ENCODE peak calls at places on chromosomes 5 and 9, in seven cellular contexts. F, S, D, Q, T, V and A are unnamed samples.

GRCh38 chr9:36849943-36850342 is 184.1 kb downstream of the PAX5 start:
- DNase-seq in D (no peak), F (no peak), Q (no peak), S (no peak), V (no peak), T (no peak), A (no peak)

GRCh38 chr5:147437161-147437596 is 72.7 kb downstream of the DPYSL3 start:
- DNase-seq in V (no peak), T (no peak), Q (no peak), D (no peak), F (no peak), S (no peak), A (no peak)

GRCh38 chr5:127892467-127893207 is 189.4 kb downstream of the CCDC192 start:
- DNase-seq in S (no peak), T (no peak), D (no peak), Q (no peak), F (no peak), V (no peak), A (no peak)

GRCh38 chr5:175700991-175701390 is 43.1 kb downstream of the HRH2 start:
- DNase-seq in Q (no peak), V (no peak), S (no peak), T (no peak), D (peak; percentile 15), F (no peak), A (no peak)

GRCh38 chr9:105502276-105502675 is 54.4 kb downstream of the FSD1L start:
- DNase-seq in T (no peak), V (no peak), Q (no peak), F (no peak), S (no peak), D (no peak), A (no peak)

GRCh38 chr9:121688681-121689080 is 37.2 kb downstream of the DAB2IP start:
- DNase-seq in Q (peak; percentile 8), F (no peak), V (no peak), D (peak; percentile 38), S (no peak), T (no peak), A (no peak)

GRCh38 chr5:109844695-109845094 is 155.0 kb downstream of the MAN2A1 start:
- DNase-seq in F (no peak), V (no peak), T (no peak), S (no peak), Q (no peak), D (no peak), A (no peak)

GRCh38 chr9:77764894-77765780 is 117.0 kb upstream of the GNA14 start:
- DNase-seq in Q (no peak), T (no peak), F (no peak), S (no peak), V (no peak), D (no peak), A (no peak)

GRCh38 chr9:18036364-18036896 is 437.5 kb upstream of the ADAMTSL1 start:
- DNase-seq in S (no peak), D (no peak), F (no peak), T (no peak), Q (no peak), V (no peak), A (no peak)

GRCh38 chr9:2765250-2765880 is 48.1 kb downstream of the KCNV2 start:
- DNase-seq in T (no peak), F (no peak), D (no peak), S (no peak), Q (no peak), V (no peak), A (no peak)

GRCh38 chr5:80591352-80591751 is 21.3 kb upstream of the ANKRD34B start:
- DNase-seq in D (no peak), F (no peak), V (no peak), S (no peak), T (no peak), Q (no peak), A (no peak)

GRCh38 chr9:89486681-89487080 is 11.2 kb downstream of the SEMA4D start:
- DNase-seq in D (no peak), V (no peak), F (no peak), Q (no peak), T (no peak), S (no peak), A (no peak)

GRCh38 chr5:98880151-98880550 is 48.7 kb downstream of the CHD1 start:
- DNase-seq in D (no peak), Q (no peak), S (no peak), V (no peak), T (no peak), F (no peak), A (no peak)

GRCh38 chr5:132485641-132486317 is 4.8 kb downstream of the IRF1 start:
- DNase-seq in F (peak; percentile 13), D (peak; percentile 37), S (no peak), T (no peak), Q (no peak), V (no peak), A (no peak)

GRCh38 chr5:15977851-15978250 is 201.7 kb downstream of the MARCHF11 start:
- DNase-seq in Q (no peak), F (no peak), S (no peak), V (no peak), D (no peak), T (no peak), A (no peak)

GRCh38 chr5:137822158-137822764 is 45.4 kb upstream of the MYOT start:
- DNase-seq in V (no peak), S (peak; percentile 59), D (peak; percentile 54), T (no peak), Q (no peak), F (peak; percentile 31), A (no peak)

DNA sequence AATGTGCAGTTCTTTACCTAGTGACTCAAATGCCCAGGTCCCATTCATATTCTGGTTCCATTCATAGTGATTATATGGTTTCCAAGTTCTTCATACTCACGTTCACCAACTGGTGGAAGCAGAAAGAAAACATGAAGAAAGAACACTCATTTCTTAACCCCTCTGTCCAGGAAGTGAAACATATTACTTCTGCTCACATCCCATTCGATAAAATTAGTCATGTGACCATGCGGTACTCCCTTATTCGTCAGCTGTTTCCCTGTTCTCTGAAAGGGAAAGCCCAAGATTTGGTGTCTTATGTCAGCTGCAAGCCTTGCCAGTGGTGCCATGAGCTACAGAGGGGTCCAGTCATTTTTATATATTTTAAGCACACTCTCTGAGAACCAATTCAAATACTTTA is 387.0 kb upstream of the DMAC1 start:
- DNase-seq in D (no peak), V (no peak), Q (no peak), T (no peak), S (no peak), F (no peak), A (no peak)
- H3K9me3 ChIP-seq in D (no peaks in the 10 kb centered on the region), V (no peaks in the 10 kb centered on the region), Q (peaks cover 6% of the 10 kb centered on the region), T (no peaks in the 10 kb centered on the region), S (no peaks in the 10 kb centered on the region), F (no peaks in the 10 kb centered on the region), A (no peaks in the 10 kb centered on the region)

GRCh38 chr5:106543330-106543729 is 1127.4 kb downstream of the EFNA5 start:
- DNase-seq in D (no peak), F (no peak), V (no peak), S (no peak), T (no peak), Q (no peak), A (no peak)
- H3K9me3 ChIP-seq in D (no peaks in the 10 kb centered on the region), F (no peaks in the 10 kb centered on the region), V (no peaks in the 10 kb centered on the region), S (no peaks in the 10 kb centered on the region), T (no peaks in the 10 kb centered on the region), Q (peaks cover 67% of the 10 kb centered on the region), A (peaks cover 3% of the 10 kb centered on the region)

DNA sequence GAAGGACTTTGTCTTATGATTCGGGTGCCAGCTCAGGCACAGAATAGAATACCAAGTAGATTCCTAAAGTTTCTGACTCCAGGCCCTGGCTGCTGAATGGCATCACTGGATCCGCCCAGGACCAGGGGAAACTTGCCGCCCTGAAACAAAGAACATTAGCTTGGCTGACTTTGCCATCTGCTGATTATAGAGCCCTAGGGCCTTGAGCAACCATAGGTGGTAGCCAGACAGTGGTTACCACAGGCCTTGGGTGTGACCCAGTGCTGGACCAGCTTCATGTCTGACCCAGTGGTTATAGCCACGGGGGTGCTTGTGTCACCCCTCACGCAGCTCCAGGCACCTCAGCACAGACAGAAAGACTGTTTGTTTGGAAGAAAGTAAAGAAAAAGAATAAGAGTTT is 62.7 kb downstream of the SSBP2 start:
- DNase-seq in F (no peak), T (no peak), S (no peak), V (no peak), D (no peak), Q (no peak), A (no peak)
- H3K9me3 ChIP-seq in F (no peaks in the 10 kb centered on the region), T (no peaks in the 10 kb centered on the region), S (no peaks in the 10 kb centered on the region), V (no peaks in the 10 kb centered on the region), D (no peaks in the 10 kb centered on the region), Q (peaks cover 41% of the 10 kb centered on the region), A (no peaks in the 10 kb centered on the region)

DNA sequence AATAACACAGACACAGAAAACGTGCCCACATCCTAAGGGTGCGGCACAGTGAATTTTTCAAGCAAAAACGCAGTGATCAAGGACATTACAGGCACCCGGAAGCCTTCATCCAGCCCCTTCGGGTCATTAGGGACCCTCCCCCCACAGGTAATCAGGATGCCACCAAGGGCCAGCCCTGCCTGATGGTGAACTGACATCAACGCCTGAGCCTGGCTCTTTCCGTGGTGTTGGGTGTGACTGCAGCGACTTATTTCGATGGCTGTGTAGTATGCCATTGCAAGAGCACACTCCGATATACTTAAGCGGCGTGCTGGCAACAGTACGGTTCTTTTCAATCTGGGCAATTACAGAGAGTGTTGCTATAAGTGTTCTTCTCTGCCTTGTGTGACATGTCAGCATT is 310.0 kb upstream of the IRX1 start:
- DNase-seq in Q (no peak), D (no peak), F (no peak), S (no peak), V (no peak), T (no peak), A (no peak)
- H3K9me3 ChIP-seq in Q (no peaks in the 10 kb centered on the region), D (no peaks in the 10 kb centered on the region), F (no peaks in the 10 kb centered on the region), S (no peaks in the 10 kb centered on the region), V (no peaks in the 10 kb centered on the region), T (no peaks in the 10 kb centered on the region), A (no peaks in the 10 kb centered on the region)